ENCODE peak calls at places on chromosomes 1 and 21, in nine cellular contexts. N is esophagus muscularis mucosa; L is ELR; Z is nucleus accumbens; R is GM04503; E is fibroblast of the aortic adventitia; T is activated T-helper 9 cell treated with anti-CD3 and anti-CD28 coated beads, Interleukin-2, amount 50 U/mL, for 16 hours; A is NCI-H1105; O is heart right ventricle. V is an unnamed sample.

GRCh38 chr1:87154351-87154750 is 174.3 kb upstream of the LMO4 start:
- DNase-seq in O (no peak), E (no peak), T (no peak), Z (no peak), L (no peak), A (peak), R (no peak), N (no peak), V (no peak)

GRCh38 chr1:211797994-211798393 is 32.6 kb downstream of the LPGAT1 start:
- DNase-seq in T (no peak), Z (no peak), L (no peak), R (no peak), O (no peak), E (no peak), A (no peak), N (no peak), V (no peak)

GRCh38 chr21:37845535-37845934 is 70.7 kb downstream of the KCNJ6 start:
- DNase-seq in Z (no peak), O (no peak), R (no peak), N (peak), A (peak), L (no peak), E (no peak), T (no peak), V (no peak)

GRCh38 chr1:246724725-246725095 is 501 bp downstream of the SCCPDH start:
- DNase-seq in T (no peak), A (no peak), N (no peak), R (no peak), Z (peak), E (peak), O (no peak), L (peak), V (no peak)

GRCh38 chr1:160865316-160865715 is 2.6 kb upstream of the CD244 start:
- DNase-seq in E (no peak), R (no peak), T (no peak), A (no peak), O (no peak), N (no peak), L (no peak), Z (no peak), V (no peak)

GRCh38 chr1:178093958-178094751 is at the start of gene RASAL2:
- DNase-seq in A (peak), Z (peak), R (no peak), L (peak), N (peak), E (peak), T (no peak), O (peak), V (no peak)

GRCh38 chr21:45918011-45918410 is 63.6 kb upstream of the COL6A1 start:
- DNase-seq in T (no peak), O (no peak), L (no peak), A (no peak), N (no peak), R (no peak), E (no peak), Z (no peak), V (no peak)

GRCh38 chr1:168603501-168604107 is 27.2 kb downstream of the XCL1 start:
- DNase-seq in L (peak), A (peak), Z (peak), O (peak), R (no peak), N (peak), T (peak), E (peak), V (no peak)

GRCh38 chr1:6210606-6211355 is 4.9 kb downstream of the RNF207 start:
- DNase-seq in R (no peak), T (no peak), L (no peak), E (no peak), Z (no peak), N (no peak), A (no peak), O (no peak), V (no peak)

GRCh38 chr1:155241069-155241679 is 14.1 kb downstream of the ENTREP3 start:
- DNase-seq in R (no peak), T (peak), E (peak), A (peak), L (peak), N (no peak), O (no peak), Z (peak), V (no peak)

GRCh38 chr1:161098161-161099068 is at the start of gene KLHDC9:
- DNase-seq in T (peak), O (peak), N (no peak), A (peak), E (peak), L (peak), Z (peak), R (no peak), V (no peak)

GRCh38 chr1:59761440-59761839 is 53.3 kb upstream of the HOOK1 start:
- DNase-seq in O (no peak), E (peak), Z (no peak), A (no peak), N (peak), L (no peak), T (no peak), R (no peak), V (no peak)

GRCh38 chr1:70156529-70157120 is 48.8 kb downstream of the LRRC40 start:
- DNase-seq in N (no peak), O (no peak), E (no peak), A (no peak), Z (no peak), T (no peak), L (peak), R (no peak), V (no peak)

GRCh38 chr21:42578761-42579415 is 65.2 kb downstream of the SLC37A1 start:
- DNase-seq in O (peak), N (no peak), R (no peak), A (no peak), E (no peak), L (no peak), T (no peak), Z (no peak), V (no peak)

GRCh38 chr1:108584320-108584968 is 24.5 kb downstream of the EEIG2 start:
- DNase-seq in O (no peak), N (no peak), R (no peak), E (peak), L (no peak), A (no peak), T (no peak), Z (no peak), V (no peak)

GRCh38 chr1:6108937-6109636 is 63.4 kb downstream of the KCNAB2 start:
- DNase-seq in E (peak), T (no peak), L (peak), O (peak), R (no peak), A (peak), N (no peak), Z (no peak), V (no peak)

GRCh38 chr1:207404849-207405525 is 49.1 kb upstream of the CR2 start:
- DNase-seq in R (peak), T (no peak), L (peak), N (no peak), E (peak), A (peak), O (no peak), Z (no peak), V (no peak)

GRCh38 chr1:2629627-2630497 is 3.0 kb downstream of the MMEL1 start:
- DNase-seq in Z (no peak), E (no peak), N (no peak), A (no peak), T (no peak), R (no peak), O (no peak), L (no peak), V (no peak)

GRCh38 chr1:6723621-6724428 is 22.2 kb upstream of the DNAJC11 start:
- DNase-seq in T (no peak), Z (no peak), R (no peak), N (no peak), E (no peak), A (no peak), O (no peak), L (no peak), V (no peak)

GRCh38 chr21:35273331-35273730 is 224.2 kb upstream of the RUNX1 start:
- DNase-seq in Z (no peak), O (no peak), R (no peak), A (no peak), E (no peak), L (no peak), T (no peak), N (no peak), V (no peak)

GRCh38 chr1:2098301-2098698 is 48.1 kb downstream of the PRKCZ start:
- DNase-seq in A (no peak), O (peak), T (no peak), N (no peak), Z (no peak), R (no peak), L (no peak), E (no peak), V (no peak)

GRCh38 chr1:202861420-202862121 is 27.4 kb downstream of the RABIF start:
- DNase-seq in O (peak), N (peak), E (peak), A (peak), T (no peak), L (peak), Z (peak), R (peak), V (no peak)

GRCh38 chr1:162389021-162389818 is 7.7 kb downstream of the C1orf226 start:
- DNase-seq in O (no peak), Z (no peak), R (peak), N (peak), A (no peak), E (no peak), T (no peak), L (peak), V (no peak)

GRCh38 chr1:228755800-228756199 is 20.5 kb downstream of the RHOU start:
- DNase-seq in A (no peak), E (no peak), N (no peak), Z (no peak), L (no peak), T (no peak), R (no peak), O (no peak), V (no peak)

GRCh38 chr1:105260018-105260417 is 1510.3 kb downstream of the AMY1C start:
- DNase-seq in A (peak), L (no peak), Z (no peak), T (no peak), N (no peak), E (no peak), R (no peak), O (no peak), V (no peak)

GRCh38 chr1:9028921-9029715 is 2.9 kb upstream of the SLC2A7 start:
- DNase-seq in O (no peak), N (no peak), T (no peak), R (peak), L (no peak), Z (no peak), A (no peak), E (peak), V (no peak)

GRCh38 chr21:36203603-36203889 is 46.9 kb downstream of the DOP1B start:
- DNase-seq in R (peak), T (peak), O (no peak), Z (no peak), E (peak), N (no peak), A (no peak), L (peak), V (no peak)

GRCh38 chr1:101507547-101507971 is 270.7 kb downstream of the S1PR1 start:
- DNase-seq in L (no peak), E (peak), T (no peak), N (no peak), Z (no peak), R (no peak), A (no peak), O (no peak), V (no peak)

GRCh38 chr1:116246174-116246573 is 126.9 kb upstream of the ATP1A1 start:
- DNase-seq in T (no peak), L (no peak), E (no peak), R (no peak), A (no peak), O (no peak), Z (no peak), N (no peak), V (no peak)

GRCh38 chr21:30582850-30583249 is 7.3 kb downstream of the KRTAP22-2 start:
- DNase-seq in E (no peak), O (no peak), Z (no peak), R (no peak), L (no peak), N (no peak), T (no peak), A (no peak), V (no peak)